ENCODE peak calls at places on chromosomes 3 and 15, in nine cellular contexts. S is IMR-90, Q is body of pancreas, E is tibial nerve, X is A549, K is upper lobe of left lung, M is testis, G is stomach, P is GM12878. L is an unnamed sample.

GRCh38 chr3:64686446-64686908 is 1.3 kb downstream of the ADAMTS9 start:
- DNase-seq in G (peak; percentile 32), S (peak; percentile 52), X (peak; percentile 14), M (peak; percentile 35), Q (peak; percentile 26), K (peak; percentile 67), E (no peak), P (no peak), L (peak; percentile 11)

GRCh38 chr3:105613120-105613519 is 246.4 kb downstream of the ALCAM start:
- DNase-seq in X (no peak), K (no peak), G (no peak), M (no peak), P (no peak), E (no peak), S (no peak), Q (no peak), L (peak; percentile 14)

GRCh38 chr15:41292521-41292920 is 39.9 kb downstream of the OIP5 start:
- DNase-seq in X (no peak), Q (no peak), S (no peak), P (no peak), M (no peak), G (no peak), E (no peak), K (no peak), L (no peak)

GRCh38 chr3:135513106-135514063 is 452.1 kb upstream of the PPP2R3A start:
- DNase-seq in G (no peak), X (no peak), E (no peak), M (no peak), K (no peak), Q (no peak), P (no peak), S (peak; percentile 76), L (no peak)

GRCh38 chr3:81443948-81444347 is 317.5 kb downstream of the GBE1 start:
- DNase-seq in Q (no peak), M (no peak), P (no peak), K (no peak), E (no peak), X (peak; percentile 11), S (peak; percentile 21), G (no peak), L (no peak)

GRCh38 chr3:24963762-24964625 is 464.1 kb upstream of the RARB start:
- DNase-seq in E (no peak), S (peak; percentile 17), X (no peak), Q (no peak), P (no peak), G (no peak), K (no peak), M (no peak), L (no peak)

GRCh38 chr15:86610038-86610437 is 530.4 kb downstream of the AGBL1 start:
- DNase-seq in P (no peak), M (no peak), Q (no peak), E (no peak), X (no peak), S (no peak), G (no peak), K (no peak), L (no peak)

GRCh38 chr3:52228751-52229291 is 3.4 kb upstream of the TLR9 start:
- DNase-seq in X (no peak), Q (no peak), M (no peak), E (no peak), G (no peak), P (no peak), K (peak; percentile 16), S (no peak), L (no peak)

GRCh38 chr3:151301787-151302186 is 14.8 kb downstream of the GPR87 start:
- DNase-seq in M (no peak), G (no peak), X (no peak), P (no peak), E (no peak), S (peak; percentile 91), Q (no peak), K (no peak), L (no peak)

GRCh38 chr3:107599755-107600122 is 77.0 kb downstream of the BBX start:
- DNase-seq in M (no peak), E (no peak), P (no peak), S (no peak), G (no peak), Q (no peak), K (no peak), X (no peak), L (no peak)

GRCh38 chr3:34185301-34185700 is 386.9 kb downstream of the PDCD6IP start:
- DNase-seq in S (no peak), K (no peak), P (no peak), G (no peak), X (no peak), Q (no peak), M (no peak), E (no peak), L (no peak)

GRCh38 chr3:160434071-160434470 is 15.5 kb downstream of the TRIM59 start:
- DNase-seq in P (no peak), M (no peak), E (no peak), G (no peak), X (no peak), Q (no peak), S (peak; percentile 60), K (no peak), L (no peak)

GRCh38 chr3:160435095-160435494 is 14.5 kb downstream of the TRIM59 start:
- DNase-seq in G (no peak), P (no peak), M (no peak), E (no peak), K (no peak), X (no peak), S (no peak), Q (no peak), L (no peak)

GRCh38 chr3:160437083-160437455 is 12.5 kb downstream of the TRIM59 start:
- DNase-seq in K (no peak), E (no peak), S (no peak), X (no peak), P (no peak), Q (no peak), M (no peak), G (no peak), L (no peak)

GRCh38 chr3:160440687-160441086 is 8.9 kb downstream of the TRIM59 start:
- DNase-seq in X (no peak), K (no peak), Q (no peak), P (no peak), M (no peak), G (no peak), E (no peak), S (no peak), L (no peak)

GRCh38 chr3:160435747-160436146 is 13.8 kb downstream of the TRIM59 start:
- DNase-seq in Q (no peak), S (no peak), X (no peak), M (no peak), E (no peak), P (no peak), G (no peak), K (no peak), L (no peak)
- TF ChIP-seq POLR2A in Q (no peak), S (no peak), X (no peak), M (no peak), E (no peak), P (no peak), G (no peak), K (no peak), L (no peak)

DNA sequence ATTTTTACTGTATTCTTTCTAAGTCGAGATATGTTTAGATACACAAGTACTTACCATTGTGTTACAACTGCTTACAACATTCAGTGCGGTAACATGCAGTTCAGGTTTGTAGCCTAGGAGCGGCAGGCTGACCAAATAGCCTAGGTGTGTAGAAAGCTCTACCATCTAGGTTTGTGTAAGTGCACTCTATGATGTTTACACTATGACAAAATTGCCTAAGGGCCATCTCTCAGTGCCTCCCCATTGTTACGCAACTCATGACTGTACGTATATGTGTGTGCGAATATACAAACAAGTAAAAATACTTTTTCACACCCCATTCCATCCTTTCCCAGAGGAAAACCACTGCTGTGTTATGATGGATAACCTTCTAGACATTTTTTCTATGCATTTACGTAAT is 44.3 kb downstream of the PXYLP1 start:
- DNase-seq in X (peak; percentile 55), S (peak; percentile 72), P (no peak), G (no peak), E (no peak), Q (no peak), K (peak; percentile 80), M (no peak), L (no peak)
- H3K4me1 ChIP-seq in X (peaks cover 17% of the 10 kb centered on the region), S (peaks cover 14% of the 10 kb centered on the region), P (peaks cover 7% of the 10 kb centered on the region), G (no peaks in the 10 kb centered on the region), E (no peaks in the 10 kb centered on the region), Q (peaks cover 12% of the 10 kb centered on the region), K (peaks cover 15% of the 10 kb centered on the region), M (peaks cover 9% of the 10 kb centered on the region), L (peaks cover 3% of the 10 kb centered on the region)

GRCh38 chr3:62149962-62150361 is 223.4 kb downstream of the FEZF2 start:
- DNase-seq in M (no peak), E (no peak), S (peak; percentile 77), X (no peak), Q (no peak), P (no peak), K (no peak), G (no peak), L (peak; percentile 50)
- H3K4me3 ChIP-seq in M (no peak overlapping the region), E (no peak overlapping the region), S (no peak overlapping the region), X (no peak overlapping the region), Q (no peak overlapping the region), P (no peak overlapping the region), K (no peak overlapping the region), G (no peak overlapping the region), L (peak overlapping the region; percentile 38)

GRCh38 chr15:59296181-59296617 is 76.5 kb downstream of the MYO1E start:
- DNase-seq in P (no peak), G (no peak), K (no peak), X (no peak), S (peak; percentile 86), Q (peak; percentile 17), M (no peak), E (no peak), L (peak; percentile 28)
- TF ChIP-seq POLR2A in P (no peak), G (no peak), K (no peak), X (no peak), S (no peak), Q (no peak), M (no peak), E (no peak), L (no peak)

GRCh38 chr15:58443291-58443690 is 11.5 kb downstream of the LIPC start:
- DNase-seq in M (no peak), X (no peak), G (no peak), E (no peak), S (no peak), P (no peak), K (no peak), Q (no peak), L (no peak)
- H3K4me1 ChIP-seq in M (no peaks in the 10 kb centered on the region), X (peaks cover 58% of the 10 kb centered on the region), G (peaks cover 16% of the 10 kb centered on the region), E (peaks cover 18% of the 10 kb centered on the region), S (peaks cover 23% of the 10 kb centered on the region), P (no peaks in the 10 kb centered on the region), K (peaks cover 24% of the 10 kb centered on the region), Q (peaks cover 34% of the 10 kb centered on the region), L (peaks cover 33% of the 10 kb centered on the region)

GRCh38 chr3:14253983-14254382 is 75.4 kb downstream of the LSM3 start:
- DNase-seq in Q (no peak), E (no peak), G (no peak), P (no peak), M (no peak), K (no peak), S (no peak), X (no peak), L (no peak)
- H3K4me3 ChIP-seq in Q (no peak overlapping the region), E (no peak overlapping the region), G (no peak overlapping the region), P (no peak overlapping the region), M (no peak overlapping the region), K (no peak overlapping the region), S (no peak overlapping the region), X (no peak overlapping the region), L (no peak overlapping the region)

L was measured in gastrocnemius medialis.